ENCODE peak calls at places on chromosomes 6 and 20, in ten cellular contexts. One of them, this sample, is unnamed.

GRCh38 chr20:50366270-50367103 is 143.7 kb upstream of the PTPN1 start:
- DNase-seq in GM12892: no peak
- DNase-seq in GM04504: no peak
- DNase-seq in AML-193: peak; percentile 84
- DNase-seq in sciatic nerve: no peak
- DNase-seq in Kasumi-1: peak; percentile 45
- DNase-seq in EL: peak; percentile 61
- DNase-seq in activated CD8-positive, alpha-beta T cell treated with anti-CD3 and anti-CD28 coated beads for 36 hours: peak; percentile 47
- DNase-seq in T-helper 17 cell: no peak
- DNase-seq in PC-3: peak; percentile 80
- DNase-seq in this sample: peak; percentile 41

GRCh38 chr6:39925931-39926290 is 8.4 kb downstream of the MOCS1 start:
- DNase-seq in activated CD8-positive, alpha-beta T cell treated with anti-CD3 and anti-CD28 coated beads for 36 hours: no peak
- DNase-seq in T-helper 17 cell: no peak
- DNase-seq in PC-3: no peak
- DNase-seq in GM12892: no peak
- DNase-seq in EL: no peak
- DNase-seq in Kasumi-1: no peak
- DNase-seq in GM04504: no peak
- DNase-seq in AML-193: no peak
- DNase-seq in sciatic nerve: no peak
- DNase-seq in this sample: no peak

GRCh38 chr20:5557123-5557522 is 193.1 kb upstream of the SHLD1 start:
- DNase-seq in EL: peak; percentile 39
- DNase-seq in AML-193: peak; percentile 37
- DNase-seq in PC-3: peak; percentile 66
- DNase-seq in Kasumi-1: peak; percentile 82
- DNase-seq in activated CD8-positive, alpha-beta T cell treated with anti-CD3 and anti-CD28 coated beads for 36 hours: peak; percentile 79
- DNase-seq in sciatic nerve: no peak
- DNase-seq in GM12892: peak; percentile 21
- DNase-seq in T-helper 17 cell: no peak
- DNase-seq in GM04504: no peak
- DNase-seq in this sample: no peak

GRCh38 chr6:170043150-170043819 is 247.6 kb downstream of the DLL1 start:
- DNase-seq in activated CD8-positive, alpha-beta T cell treated with anti-CD3 and anti-CD28 coated beads for 36 hours: no peak
- DNase-seq in AML-193: no peak
- DNase-seq in PC-3: no peak
- DNase-seq in Kasumi-1: no peak
- DNase-seq in EL: no peak
- DNase-seq in T-helper 17 cell: no peak
- DNase-seq in sciatic nerve: no peak
- DNase-seq in GM12892: no peak
- DNase-seq in GM04504: no peak
- DNase-seq in this sample: no peak

GRCh38 chr6:121430514-121431460 is 4.7 kb upstream of the GJA1 start:
- DNase-seq in EL: peak; percentile 50
- DNase-seq in PC-3: peak; percentile 55
- DNase-seq in Kasumi-1: peak; percentile 40
- DNase-seq in T-helper 17 cell: no peak
- DNase-seq in GM12892: no peak
- DNase-seq in GM04504: no peak
- DNase-seq in AML-193: peak; percentile 18
- DNase-seq in activated CD8-positive, alpha-beta T cell treated with anti-CD3 and anti-CD28 coated beads for 36 hours: no peak
- DNase-seq in sciatic nerve: no peak
- DNase-seq in this sample: no peak

GRCh38 chr20:55649254-55649653 is 356.1 kb downstream of the CBLN4 start:
- DNase-seq in GM04504: no peak
- DNase-seq in sciatic nerve: no peak
- DNase-seq in AML-193: no peak
- DNase-seq in GM12892: no peak
- DNase-seq in T-helper 17 cell: no peak
- DNase-seq in PC-3: no peak
- DNase-seq in Kasumi-1: no peak
- DNase-seq in activated CD8-positive, alpha-beta T cell treated with anti-CD3 and anti-CD28 coated beads for 36 hours: no peak
- DNase-seq in EL: no peak
- DNase-seq in this sample: no peak

GRCh38 chr20:48266571-48266970 is 481.3 kb upstream of the SULF2 start:
- DNase-seq in T-helper 17 cell: no peak
- DNase-seq in activated CD8-positive, alpha-beta T cell treated with anti-CD3 and anti-CD28 coated beads for 36 hours: no peak
- DNase-seq in Kasumi-1: no peak
- DNase-seq in sciatic nerve: no peak
- DNase-seq in PC-3: no peak
- DNase-seq in GM12892: no peak
- DNase-seq in GM04504: no peak
- DNase-seq in AML-193: no peak
- DNase-seq in EL: no peak
- DNase-seq in this sample: no peak

GRCh38 chr6:67252663-67253062 is 1382.4 kb upstream of the ADGRB3 start:
- DNase-seq in GM04504: no peak
- DNase-seq in Kasumi-1: peak; percentile 40
- DNase-seq in EL: no peak
- DNase-seq in activated CD8-positive, alpha-beta T cell treated with anti-CD3 and anti-CD28 coated beads for 36 hours: no peak
- DNase-seq in T-helper 17 cell: no peak
- DNase-seq in sciatic nerve: no peak
- DNase-seq in PC-3: no peak
- DNase-seq in GM12892: no peak
- DNase-seq in AML-193: no peak
- DNase-seq in this sample: no peak

GRCh38 chr20:40683894-40684268 is 5.2 kb downstream of the MAFB start:
- DNase-seq in T-helper 17 cell: no peak
- DNase-seq in Kasumi-1: no peak
- DNase-seq in PC-3: no peak
- DNase-seq in GM04504: no peak
- DNase-seq in EL: no peak
- DNase-seq in GM12892: no peak
- DNase-seq in activated CD8-positive, alpha-beta T cell treated with anti-CD3 and anti-CD28 coated beads for 36 hours: no peak
- DNase-seq in AML-193: no peak
- DNase-seq in sciatic nerve: no peak
- DNase-seq in this sample: no peak

GRCh38 chr6:168367285-168367720 is 47.7 kb upstream of the DACT2 start:
- DNase-seq in GM04504: no peak
- DNase-seq in activated CD8-positive, alpha-beta T cell treated with anti-CD3 and anti-CD28 coated beads for 36 hours: no peak
- DNase-seq in sciatic nerve: no peak
- DNase-seq in PC-3: no peak
- DNase-seq in EL: no peak
- DNase-seq in T-helper 17 cell: no peak
- DNase-seq in AML-193: no peak
- DNase-seq in Kasumi-1: no peak
- DNase-seq in GM12892: no peak
- DNase-seq in this sample: no peak

GRCh38 chr6:7086488-7086887 is 21.3 kb upstream of the RREB1 start:
- DNase-seq in activated CD8-positive, alpha-beta T cell treated with anti-CD3 and anti-CD28 coated beads for 36 hours: peak; percentile 69
- DNase-seq in T-helper 17 cell: no peak
- DNase-seq in sciatic nerve: peak; percentile 71
- DNase-seq in EL: peak; percentile 60
- DNase-seq in GM12892: no peak
- DNase-seq in AML-193: peak; percentile 84
- DNase-seq in GM04504: no peak
- DNase-seq in PC-3: no peak
- DNase-seq in Kasumi-1: peak; percentile 39
- DNase-seq in this sample: peak; percentile 59

GRCh38 chr20:49712118-49712517 is 1.6 kb downstream of the B4GALT5 start:
- DNase-seq in PC-3: no peak
- DNase-seq in EL: no peak
- DNase-seq in T-helper 17 cell: no peak
- DNase-seq in Kasumi-1: no peak
- DNase-seq in activated CD8-positive, alpha-beta T cell treated with anti-CD3 and anti-CD28 coated beads for 36 hours: no peak
- DNase-seq in GM12892: no peak
- DNase-seq in AML-193: no peak
- DNase-seq in sciatic nerve: no peak
- DNase-seq in GM04504: no peak
- DNase-seq in this sample: no peak

GRCh38 chr6:32252326-32253009 is 28.6 kb upstream of the NOTCH4 start:
- DNase-seq in GM12892: no peak
- DNase-seq in sciatic nerve: no peak
- DNase-seq in GM04504: no peak
- DNase-seq in activated CD8-positive, alpha-beta T cell treated with anti-CD3 and anti-CD28 coated beads for 36 hours: no peak
- DNase-seq in Kasumi-1: no peak
- DNase-seq in EL: no peak
- DNase-seq in AML-193: peak; percentile 14
- DNase-seq in T-helper 17 cell: no peak
- DNase-seq in PC-3: no peak
- DNase-seq in this sample: no peak

GRCh38 chr6:106749611-106750010 is 120.2 kb downstream of the QRSL1 start:
- DNase-seq in Kasumi-1: no peak
- DNase-seq in PC-3: peak; percentile 36
- DNase-seq in AML-193: no peak
- DNase-seq in GM12892: no peak
- DNase-seq in EL: peak; percentile 62
- DNase-seq in T-helper 17 cell: no peak
- DNase-seq in activated CD8-positive, alpha-beta T cell treated with anti-CD3 and anti-CD28 coated beads for 36 hours: no peak
- DNase-seq in sciatic nerve: no peak
- DNase-seq in GM04504: no peak
- DNase-seq in this sample: no peak

GRCh38 chr6:138486249-138487121 is 12.8 kb downstream of the NHSL1 start:
- DNase-seq in PC-3: no peak
- DNase-seq in Kasumi-1: no peak
- DNase-seq in GM04504: no peak
- DNase-seq in sciatic nerve: no peak
- DNase-seq in T-helper 17 cell: no peak
- DNase-seq in AML-193: no peak
- DNase-seq in EL: no peak
- DNase-seq in activated CD8-positive, alpha-beta T cell treated with anti-CD3 and anti-CD28 coated beads for 36 hours: no peak
- DNase-seq in GM12892: no peak
- DNase-seq in this sample: no peak

GRCh38 chr6:44471271-44471981 is 83.9 kb downstream of the CDC5L start:
- DNase-seq in GM04504: no peak
- DNase-seq in T-helper 17 cell: no peak
- DNase-seq in sciatic nerve: no peak
- DNase-seq in activated CD8-positive, alpha-beta T cell treated with anti-CD3 and anti-CD28 coated beads for 36 hours: no peak
- DNase-seq in GM12892: no peak
- DNase-seq in Kasumi-1: no peak
- DNase-seq in AML-193: no peak
- DNase-seq in PC-3: no peak
- DNase-seq in EL: no peak
- DNase-seq in this sample: no peak

GRCh38 chr20:54257090-54257816 is 49.4 kb downstream of the PFDN4 start:
- DNase-seq in GM12892: no peak
- DNase-seq in sciatic nerve: no peak
- DNase-seq in activated CD8-positive, alpha-beta T cell treated with anti-CD3 and anti-CD28 coated beads for 36 hours: no peak
- DNase-seq in GM04504: no peak
- DNase-seq in AML-193: no peak
- DNase-seq in PC-3: peak; percentile 93
- DNase-seq in T-helper 17 cell: no peak
- DNase-seq in Kasumi-1: no peak
- DNase-seq in EL: peak; percentile 51
- DNase-seq in this sample: no peak

GRCh38 chr20:33751775-33752174 is 20.0 kb downstream of the ZNF341 start:
- DNase-seq in EL: no peak
- DNase-seq in activated CD8-positive, alpha-beta T cell treated with anti-CD3 and anti-CD28 coated beads for 36 hours: no peak
- DNase-seq in T-helper 17 cell: no peak
- DNase-seq in AML-193: no peak
- DNase-seq in PC-3: no peak
- DNase-seq in Kasumi-1: no peak
- DNase-seq in sciatic nerve: no peak
- DNase-seq in GM12892: no peak
- DNase-seq in GM04504: no peak
- DNase-seq in this sample: no peak

GRCh38 chr20:48904566-48905321 is 16.8 kb upstream of the ARFGEF2 start:
- DNase-seq in T-helper 17 cell: peak; percentile 35
- DNase-seq in EL: peak; percentile 67
- DNase-seq in activated CD8-positive, alpha-beta T cell treated with anti-CD3 and anti-CD28 coated beads for 36 hours: peak; percentile 87
- DNase-seq in GM12892: peak; percentile 42
- DNase-seq in AML-193: peak; percentile 78
- DNase-seq in GM04504: no peak
- DNase-seq in sciatic nerve: peak; percentile 79
- DNase-seq in PC-3: peak; percentile 93
- DNase-seq in Kasumi-1: peak; percentile 77
- DNase-seq in this sample: peak; percentile 61

GRCh38 chr6:9126845-9127560 is 691.7 kb upstream of the SLC35B3 start:
- DNase-seq in GM04504: no peak
- DNase-seq in EL: peak; percentile 96
- DNase-seq in Kasumi-1: no peak
- DNase-seq in PC-3: peak; percentile 75
- DNase-seq in GM12892: no peak
- DNase-seq in activated CD8-positive, alpha-beta T cell treated with anti-CD3 and anti-CD28 coated beads for 36 hours: no peak
- DNase-seq in T-helper 17 cell: no peak
- DNase-seq in sciatic nerve: no peak
- DNase-seq in AML-193: no peak
- DNase-seq in this sample: no peak

GRCh38 chr6:99289701-99290100 is 59.8 kb downstream of the FAXC start:
- DNase-seq in activated CD8-positive, alpha-beta T cell treated with anti-CD3 and anti-CD28 coated beads for 36 hours: no peak
- DNase-seq in T-helper 17 cell: no peak
- DNase-seq in GM12892: no peak
- DNase-seq in PC-3: no peak
- DNase-seq in sciatic nerve: no peak
- DNase-seq in AML-193: no peak
- DNase-seq in Kasumi-1: no peak
- DNase-seq in GM04504: no peak
- DNase-seq in EL: no peak
- DNase-seq in this sample: no peak

GRCh38 chr6:45422541-45423110 is 44.9 kb upstream of the SUPT3H start:
- DNase-seq in GM04504: no peak
- DNase-seq in activated CD8-positive, alpha-beta T cell treated with anti-CD3 and anti-CD28 coated beads for 36 hours: peak; percentile 66
- DNase-seq in T-helper 17 cell: peak; percentile 59
- DNase-seq in GM12892: no peak
- DNase-seq in EL: peak; percentile 68
- DNase-seq in sciatic nerve: peak; percentile 69
- DNase-seq in PC-3: peak; percentile 44
- DNase-seq in AML-193: peak; percentile 44
- DNase-seq in Kasumi-1: no peak
- DNase-seq in this sample: no peak

GRCh38 chr6:89509719-89510339 is 76.9 kb downstream of the ANKRD6 start:
- DNase-seq in PC-3: peak; percentile 72
- DNase-seq in GM12892: no peak
- DNase-seq in activated CD8-positive, alpha-beta T cell treated with anti-CD3 and anti-CD28 coated beads for 36 hours: no peak
- DNase-seq in Kasumi-1: no peak
- DNase-seq in AML-193: no peak
- DNase-seq in T-helper 17 cell: no peak
- DNase-seq in EL: no peak
- DNase-seq in sciatic nerve: no peak
- DNase-seq in GM04504: no peak
- DNase-seq in this sample: no peak

GRCh38 chr6:144104898-144105487 is 9.6 kb upstream of the SF3B5 start:
- DNase-seq in GM04504: peak; percentile 55
- DNase-seq in AML-193: peak; percentile 92
- DNase-seq in EL: peak; percentile 74
- DNase-seq in GM12892: no peak
- DNase-seq in Kasumi-1: peak; percentile 89
- DNase-seq in PC-3: peak; percentile 81
- DNase-seq in sciatic nerve: no peak
- DNase-seq in activated CD8-positive, alpha-beta T cell treated with anti-CD3 and anti-CD28 coated beads for 36 hours: peak; percentile 45
- DNase-seq in T-helper 17 cell: no peak
- DNase-seq in this sample: peak; percentile 52

GRCh38 chr6:45653117-45653883 is 275.6 kb upstream of the SUPT3H start:
- DNase-seq in EL: peak; percentile 39
- DNase-seq in GM12892: no peak
- DNase-seq in T-helper 17 cell: no peak
- DNase-seq in PC-3: no peak
- DNase-seq in GM04504: no peak
- DNase-seq in activated CD8-positive, alpha-beta T cell treated with anti-CD3 and anti-CD28 coated beads for 36 hours: no peak
- DNase-seq in AML-193: no peak
- DNase-seq in Kasumi-1: no peak
- DNase-seq in sciatic nerve: no peak
- DNase-seq in this sample: no peak

GRCh38 chr20:50191065-50191565 is 485 bp downstream of the CEBPB start:
- DNase-seq in GM12892: no peak
- DNase-seq in sciatic nerve: peak; percentile 82
- DNase-seq in activated CD8-positive, alpha-beta T cell treated with anti-CD3 and anti-CD28 coated beads for 36 hours: peak; percentile 69
- DNase-seq in T-helper 17 cell: peak; percentile 32
- DNase-seq in EL: peak; percentile 54
- DNase-seq in PC-3: peak; percentile 59
- DNase-seq in AML-193: peak; percentile 30
- DNase-seq in GM04504: no peak
- DNase-seq in Kasumi-1: peak; percentile 58
- DNase-seq in this sample: no peak

GRCh38 chr20:5504061-5504739 is 187.4 kb upstream of the PROKR2 start:
- DNase-seq in PC-3: no peak
- DNase-seq in T-helper 17 cell: no peak
- DNase-seq in activated CD8-positive, alpha-beta T cell treated with anti-CD3 and anti-CD28 coated beads for 36 hours: peak; percentile 17
- DNase-seq in sciatic nerve: peak; percentile 80
- DNase-seq in AML-193: peak; percentile 24
- DNase-seq in GM12892: peak; percentile 26
- DNase-seq in GM04504: peak; percentile 5
- DNase-seq in Kasumi-1: no peak
- DNase-seq in EL: peak; percentile 72
- DNase-seq in this sample: no peak

GRCh38 chr20:8094845-8095244 is 37.2 kb upstream of the PLCB1 start:
- DNase-seq in T-helper 17 cell: no peak
- DNase-seq in GM12892: no peak
- DNase-seq in Kasumi-1: no peak
- DNase-seq in sciatic nerve: no peak
- DNase-seq in EL: peak; percentile 72
- DNase-seq in PC-3: peak; percentile 70
- DNase-seq in activated CD8-positive, alpha-beta T cell treated with anti-CD3 and anti-CD28 coated beads for 36 hours: no peak
- DNase-seq in GM04504: peak; percentile 46
- DNase-seq in AML-193: no peak
- DNase-seq in this sample: no peak

This sample was measured in GF-D8.